ENCODE peak calls at places on chromosomes 5 and 9, in nine cellular contexts. W is endothelial cell, A is H1, D is transverse colon, O is fibroblast of lung, Y is neural progenitor cell, T is lower leg skin, F is pancreas, S is HFFc6. X is an unnamed sample.

GRCh38 chr5:106321242-106321641 is 1349.5 kb downstream of the EFNA5 start:
- DNase-seq in W (no peak), A (no peak), D (no peak), O (no peak), Y (no peak), T (no peak), F (no peak), S (no peak), X (no peak)

GRCh38 chr9:120443489-120443888 is 136.5 kb downstream of the CDK5RAP2 start:
- DNase-seq in W (no peak), A (no peak), D (no peak), O (peak; percentile 77), Y (no peak), T (no peak), F (no peak), S (peak; percentile 8), X (no peak)

GRCh38 chr5:62093981-62094380 is 212.0 kb upstream of the KIF2A start:
- DNase-seq in W (no peak), A (no peak), D (no peak), O (peak; percentile 30), Y (peak; percentile 15), T (no peak), F (peak; percentile 46), S (peak; percentile 4), X (no peak)

GRCh38 chr9:137777761-137778160 is 99.8 kb upstream of the CACNA1B start:
- DNase-seq in W (no peak), A (no peak), D (no peak), O (no peak), Y (no peak), T (no peak), F (no peak), S (no peak), X (no peak)

GRCh38 chr9:81423589-81424326 is 265.6 kb downstream of the TLE1 start:
- DNase-seq in W (no peak), A (no peak), D (no peak), O (peak; percentile 9), Y (no peak), T (no peak), F (no peak), S (no peak), X (no peak)

GRCh38 chr5:58444805-58445204 is 15.1 kb downstream of the PLK2 start:
- DNase-seq in W (no peak), A (no peak), D (no peak), O (no peak), Y (no peak), T (no peak), F (no peak), S (no peak), X (no peak)

GRCh38 chr5:179763215-179763945 is 30.4 kb upstream of the LTC4S start:
- DNase-seq in W (peak; percentile 55), A (no peak), D (peak; percentile 69), O (peak; percentile 92), Y (peak; percentile 82), T (peak; percentile 88), F (peak; percentile 42), S (peak; percentile 82), X (no peak)

GRCh38 chr9:127202461-127203139 is 62.0 kb upstream of the GARNL3 start:
- DNase-seq in W (no peak), A (no peak), D (no peak), O (no peak), Y (no peak), T (no peak), F (no peak), S (no peak), X (no peak)

GRCh38 chr5:151637676-151638075 is 46.5 kb upstream of the FAT2 start:
- DNase-seq in W (no peak), A (no peak), D (no peak), O (no peak), Y (no peak), T (peak; percentile 76), F (no peak), S (no peak), X (no peak)

GRCh38 chr5:16782227-16782626 is 153.9 kb downstream of the MYO10 start:
- DNase-seq in W (no peak), A (no peak), D (no peak), O (no peak), Y (no peak), T (no peak), F (no peak), S (no peak), X (no peak)

GRCh38 chr5:16774806-16775205 is 158.0 kb upstream of the RETREG1 start:
- DNase-seq in W (no peak), A (no peak), D (no peak), O (peak; percentile 93), Y (no peak), T (no peak), F (no peak), S (no peak), X (no peak)

GRCh38 chr5:16777432-16777831 is 158.7 kb downstream of the MYO10 start:
- DNase-seq in W (no peak), A (no peak), D (no peak), O (no peak), Y (no peak), T (no peak), F (no peak), S (no peak), X (no peak)

GRCh38 chr5:16773990-16774389 is 157.2 kb upstream of the RETREG1 start:
- DNase-seq in W (no peak), A (no peak), D (no peak), O (peak; percentile 21), Y (peak; percentile 41), T (no peak), F (no peak), S (peak; percentile 46), X (no peak)

GRCh38 chr5:16776611-16777251 is 159.4 kb downstream of the MYO10 start:
- DNase-seq in W (peak; percentile 22), A (no peak), D (no peak), O (peak; percentile 44), Y (peak; percentile 60), T (no peak), F (peak; percentile 35), S (no peak), X (no peak)
- TF ChIP-seq CTCF in W (peak; percentile 43), A (peak; percentile 69), D (no peak), O (no peak), Y (peak; percentile 57), T (no peak), F (peak; percentile 17), S (no peak), X (no peak)

DNA sequence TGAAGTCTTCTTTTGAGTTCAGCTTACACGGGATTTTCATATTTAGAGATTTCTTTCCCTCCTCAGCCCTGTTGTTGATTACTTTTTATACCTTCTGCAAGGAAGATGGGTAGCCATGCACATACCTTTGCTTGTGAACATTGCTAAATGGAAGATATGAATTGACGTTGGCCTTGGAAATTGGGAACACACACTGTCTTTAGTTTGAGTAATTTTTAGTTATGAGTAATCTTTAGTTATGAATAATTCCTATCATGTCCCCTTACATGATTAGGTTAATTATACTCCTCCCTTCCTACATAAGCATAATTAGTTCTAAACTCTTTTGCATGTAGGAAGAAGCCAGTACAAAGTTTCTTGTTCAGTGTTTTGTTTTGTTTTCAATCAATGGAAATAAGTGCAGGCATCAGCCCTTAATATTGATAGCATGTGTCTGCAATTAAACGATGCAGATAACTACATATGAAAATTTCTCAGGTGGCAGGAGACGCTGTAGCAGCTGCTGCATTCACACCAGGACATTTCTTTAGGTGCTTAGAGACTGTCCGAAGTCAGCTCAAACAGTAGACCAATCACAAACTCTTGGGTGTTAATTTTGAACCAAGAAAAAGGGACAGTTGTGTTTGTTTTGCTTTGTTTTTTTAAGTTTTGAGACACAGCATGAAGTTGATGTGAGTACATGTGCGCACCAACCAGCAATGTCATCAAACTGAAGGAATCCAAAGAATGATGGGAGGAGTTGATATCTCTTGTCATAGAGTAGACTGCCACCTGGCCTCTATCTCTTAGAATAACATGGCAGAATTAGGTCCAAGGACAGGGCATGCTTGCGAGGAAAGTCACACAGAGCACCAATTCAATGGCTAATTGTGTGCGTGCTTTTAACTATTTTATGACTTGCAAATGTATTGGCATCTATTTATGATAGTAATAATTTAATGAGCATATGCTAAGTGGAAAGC is 51.4 kb downstream of the SMARCA2 start:
- DNase-seq in W (no peak), A (no peak), D (no peak), O (peak; percentile 13), Y (peak; percentile 54), T (no peak), F (no peak), S (peak; percentile 76), X (no peak)
- TF ChIP-seq CTCF in W (no peak), A (peak; percentile 54), D (no peak), O (no peak), Y (peak; percentile 38), T (no peak), F (no peak), S (peak; percentile 63), X (no peak)

GRCh38 chr9:15553528-15553898 is 670 bp downstream of the CCDC171 start:
- DNase-seq in W (no peak), A (no peak), D (no peak), O (no peak), Y (no peak), T (no peak), F (no peak), S (no peak), X (no peak)

GRCh38 chr9:15552641-15553527 is at the start of gene CCDC171:
- DNase-seq in W (peak; percentile 90), A (peak; percentile 88), D (peak; percentile 93), O (peak; percentile 95), Y (peak; percentile 98), T (peak; percentile 98), F (peak; percentile 93), S (peak; percentile 95), X (peak; percentile 76)
- TF ChIP-seq CTCF in W (no peak), A (no peak), D (no peak), O (no peak), Y (peak; percentile 6), T (no peak), F (no peak), S (peak; percentile 11), X (no peak)

DNA sequence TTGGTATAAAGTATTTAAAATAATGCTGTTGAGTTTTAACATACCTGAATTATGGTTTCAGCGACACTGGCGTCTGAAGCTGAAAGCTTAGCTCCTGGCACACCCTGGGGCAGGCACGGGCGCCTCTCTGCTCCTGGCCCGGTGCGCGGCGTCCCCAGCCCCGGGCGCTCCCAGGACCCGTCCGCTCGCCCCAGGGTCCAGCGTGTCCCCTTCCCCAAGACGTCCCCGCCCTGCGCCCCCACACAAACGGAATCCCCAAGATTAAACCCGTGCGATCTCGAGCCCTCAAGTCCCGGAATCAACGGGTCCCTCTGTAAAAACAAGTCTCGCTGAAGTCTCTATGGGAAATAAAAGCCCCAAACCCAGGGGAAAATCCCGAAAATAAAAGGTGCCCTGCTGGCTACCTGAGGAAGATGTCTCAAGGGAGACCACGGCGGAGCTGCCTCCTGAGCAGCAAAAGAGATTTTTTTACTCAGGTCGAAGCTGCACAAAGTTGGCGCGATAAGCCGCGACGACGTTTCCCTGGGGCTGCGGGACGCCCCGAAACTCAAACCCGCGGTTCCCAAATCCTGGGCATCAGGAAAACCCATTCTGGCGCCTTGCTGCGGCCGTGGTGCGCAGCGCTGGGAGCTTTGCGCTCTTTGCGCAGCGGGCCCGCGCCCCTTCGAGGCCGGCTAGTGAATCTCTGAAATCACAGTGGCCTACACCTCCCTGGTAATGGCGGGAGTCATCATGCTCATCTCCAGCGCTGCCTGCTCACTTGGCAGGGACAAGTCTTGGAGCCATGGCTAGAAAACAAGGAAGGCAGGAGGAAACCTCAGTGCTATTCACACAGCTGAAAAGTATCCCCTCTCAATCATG is 6.3 kb upstream of the IFNA8 start:
- DNase-seq in W (peak; percentile 53), A (no peak), D (no peak), O (no peak), Y (peak; percentile 80), T (peak; percentile 86), F (no peak), S (no peak), X (no peak)
- TF ChIP-seq CTCF in W (no peak), A (peak; percentile 62), D (no peak), O (no peak), Y (peak; percentile 34), T (no peak), F (no peak), S (peak; percentile 23), X (no peak)

GRCh38 chr5:133496631-133497030 is 115.7 kb downstream of the FSTL4 start:
- DNase-seq in W (no peak), A (no peak), D (no peak), O (no peak), Y (no peak), T (no peak), F (no peak), S (no peak), X (no peak)
- TF ChIP-seq CTCF in W (no peak), A (no peak), D (no peak), O (no peak), Y (no peak), T (no peak), F (no peak), S (no peak), X (no peak)